ENCODE peak calls at places on chromosomes 6 and 20, in nine cellular contexts. D is NCI-H226, E is LHCN-M2, Z is SK-MEL-5, B is tibial artery, C is epithelial cell of esophagus, K is HEK293T, J is dermis blood vessel endothelial cell, L is HuH-7. P is an unnamed sample.

GRCh38 chr6:145290122-145290521 is 445.2 kb downstream of the EPM2A start:
- DNase-seq in D (no peak), E (no peak), Z (no peak), B (no peak), C (no peak), K (no peak), J (no peak), L (no peak), P (no peak)

GRCh38 chr20:32359633-32360332 is 1.7 kb downstream of the ASXL1 start:
- DNase-seq in D (no peak), E (peak; percentile 24), Z (no peak), B (no peak), C (no peak), K (no peak), J (peak; percentile 43), L (no peak), P (peak; percentile 34)

GRCh38 chr6:163667372-163668060 is 253.0 kb downstream of the QKI start:
- DNase-seq in D (no peak), E (peak; percentile 14), Z (peak; percentile 4), B (peak; percentile 62), C (no peak), K (no peak), J (no peak), L (no peak), P (peak; percentile 97)

GRCh38 chr6:129671442-129672344 is 38.3 kb downstream of the ARHGAP18 start:
- DNase-seq in D (no peak), E (peak; percentile 66), Z (peak; percentile 26), B (no peak), C (no peak), K (no peak), J (peak; percentile 51), L (no peak), P (peak; percentile 53)

GRCh38 chr20:58547527-58548475 is 32.6 kb upstream of the APCDD1L start:
- DNase-seq in D (no peak), E (peak; percentile 20), Z (no peak), B (no peak), C (peak; percentile 27), K (no peak), J (peak; percentile 42), L (no peak), P (no peak)

GRCh38 chr6:170050591-170051041 is 240.3 kb downstream of the DLL1 start:
- DNase-seq in D (no peak), E (no peak), Z (no peak), B (peak; percentile 16), C (no peak), K (no peak), J (no peak), L (no peak), P (no peak)

GRCh38 chr6:56484669-56485068 is 158.0 kb downstream of the DST start:
- DNase-seq in D (no peak), E (peak; percentile 77), Z (no peak), B (no peak), C (no peak), K (no peak), J (no peak), L (no peak), P (no peak)

GRCh38 chr6:146357578-146358340 is 185.9 kb upstream of the RAB32 start:
- DNase-seq in D (peak; percentile 94), E (peak; percentile 77), Z (no peak), B (no peak), C (peak; percentile 87), K (no peak), J (peak; percentile 82), L (no peak), P (peak; percentile 42)

GRCh38 chr6:99997141-99997540 is 3.1 kb upstream of the MCHR2 start:
- DNase-seq in D (no peak), E (no peak), Z (no peak), B (no peak), C (peak; percentile 62), K (no peak), J (no peak), L (no peak), P (no peak)

GRCh38 chr6:75472885-75473284 is 20.7 kb downstream of the FILIP1 start:
- DNase-seq in D (no peak), E (no peak), Z (no peak), B (no peak), C (no peak), K (no peak), J (no peak), L (no peak), P (no peak)

GRCh38 chr6:13591205-13591921 is 17.0 kb downstream of the SIRT5 start:
- DNase-seq in D (no peak), E (no peak), Z (no peak), B (no peak), C (no peak), K (no peak), J (no peak), L (no peak), P (no peak)

GRCh38 chr6:132768051-132768517 is 10.4 kb upstream of the VNN2 start:
- DNase-seq in D (no peak), E (peak; percentile 34), Z (peak; percentile 79), B (peak; percentile 43), C (peak; percentile 74), K (peak; percentile 70), J (peak; percentile 34), L (peak; percentile 74), P (peak; percentile 39)

GRCh38 chr6:135212935-135213334 is 31.8 kb downstream of the MYB start:
- DNase-seq in D (peak; percentile 71), E (peak; percentile 25), Z (no peak), B (no peak), C (peak; percentile 41), K (no peak), J (no peak), L (no peak), P (no peak)

GRCh38 chr6:44016131-44016870 is 111.0 kb downstream of the MRPL14 start:
- DNase-seq in D (peak; percentile 53), E (peak; percentile 60), Z (no peak), B (peak; percentile 10), C (peak; percentile 28), K (no peak), J (no peak), L (no peak), P (no peak)

GRCh38 chr6:17865243-17865642 is 122.2 kb downstream of the KIF13A start:
- DNase-seq in D (peak; percentile 66), E (no peak), Z (no peak), B (no peak), C (peak; percentile 99), K (no peak), J (peak; percentile 44), L (no peak), P (no peak)

GRCh38 chr6:166541366-166541765 is 45.1 kb downstream of the RAMACL start:
- DNase-seq in D (no peak), E (no peak), Z (no peak), B (no peak), C (no peak), K (no peak), J (no peak), L (no peak), P (no peak)

GRCh38 chr20:50122763-50123162 is 9.8 kb upstream of the UBE2V1 start:
- DNase-seq in D (no peak), E (no peak), Z (no peak), B (no peak), C (no peak), K (no peak), J (no peak), L (no peak), P (no peak)

GRCh38 chr6:170388113-170388512 is 81.6 kb downstream of the FAM120B start:
- DNase-seq in D (no peak), E (peak; percentile 60), Z (no peak), B (no peak), C (peak; percentile 37), K (no peak), J (no peak), L (no peak), P (no peak)

GRCh38 chr20:33075281-33075680 is 4.2 kb upstream of the BPIFB4 start:
- DNase-seq in D (no peak), E (no peak), Z (no peak), B (no peak), C (no peak), K (no peak), J (no peak), L (no peak), P (no peak)

GRCh38 chr20:45229264-45230056 is 8.3 kb downstream of the SEMG2 start:
- DNase-seq in D (no peak), E (peak; percentile 11), Z (peak; percentile 68), B (no peak), C (peak; percentile 62), K (peak; percentile 34), J (peak; percentile 21), L (peak; percentile 18), P (peak; percentile 61)

GRCh38 chr6:46376562-46376969 is 114.7 kb downstream of the RCAN2 start:
- DNase-seq in D (no peak), E (no peak), Z (no peak), B (no peak), C (no peak), K (no peak), J (no peak), L (no peak), P (no peak)

GRCh38 chr20:50605136-50605535 is 86.2 kb downstream of the RIPOR3 start:
- DNase-seq in D (no peak), E (no peak), Z (no peak), B (no peak), C (no peak), K (no peak), J (no peak), L (no peak), P (no peak)

GRCh38 chr6:5213851-5214507 is 46.8 kb downstream of the LYRM4 start:
- DNase-seq in D (no peak), E (peak; percentile 52), Z (no peak), B (no peak), C (no peak), K (no peak), J (no peak), L (no peak), P (no peak)

GRCh38 chr20:49521356-49521755 is 38.9 kb upstream of the KCNB1 start:
- DNase-seq in D (no peak), E (no peak), Z (no peak), B (peak; percentile 25), C (no peak), K (no peak), J (no peak), L (no peak), P (no peak)

GRCh38 chr6:169420912-169421543 is 167.4 kb upstream of the THBS2 start:
- DNase-seq in D (no peak), E (no peak), Z (peak; percentile 26), B (no peak), C (peak; percentile 19), K (peak; percentile 72), J (peak; percentile 39), L (peak; percentile 86), P (peak; percentile 38)

GRCh38 chr20:44001667-44002596 is 87.3 kb downstream of the TOX2 start:
- DNase-seq in D (no peak), E (no peak), Z (no peak), B (no peak), C (no peak), K (no peak), J (no peak), L (no peak), P (no peak)

GRCh38 chr6:159012201-159012600 is 12.2 kb upstream of the RSPH3 start:
- DNase-seq in D (peak; percentile 88), E (no peak), Z (no peak), B (no peak), C (no peak), K (no peak), J (no peak), L (no peak), P (no peak)

GRCh38 chr6:50970908-50971307 is 152.2 kb downstream of the TFAP2B start:
- DNase-seq in D (no peak), E (no peak), Z (no peak), B (no peak), C (no peak), K (no peak), J (no peak), L (no peak), P (no peak)

GRCh38 chr20:17659801-17660200 is 22.2 kb downstream of the RRBP1 start:
- DNase-seq in D (no peak), E (no peak), Z (no peak), B (peak; percentile 6), C (no peak), K (no peak), J (no peak), L (no peak), P (no peak)

GRCh38 chr6:116773886-116774285 is 8.4 kb upstream of the FAM162B start:
- DNase-seq in D (no peak), E (peak; percentile 30), Z (no peak), B (no peak), C (no peak), K (no peak), J (no peak), L (no peak), P (no peak)

GRCh38 chr20:51914758-51915157 is 112.4 kb upstream of the SALL4 start:
- DNase-seq in D (no peak), E (no peak), Z (no peak), B (no peak), C (peak; percentile 29), K (no peak), J (no peak), L (no peak), P (no peak)